ENCODE peak calls at places on chromosomes 11 and 22, in ten cellular contexts. I is HFFc6, X is tibial nerve, E is mesendoderm, T is lower lobe of right lung, Y is hypothalamus, Q is ACHN, G is GM23248, M is NCI-H345, U is left colon. K is an unnamed sample.

GRCh38 chr11:43830928-43831440 is 49.6 kb upstream of the ALKBH3 start:
- DNase-seq in Y (no peak), X (no peak), M (peak), T (no peak), Q (peak), I (peak), U (no peak), G (peak), E (peak), K (peak)

GRCh38 chr11:67062526-67063373 is 6.1 kb downstream of the RHOD start:
- DNase-seq in X (no peak), U (no peak), Y (no peak), I (no peak), G (no peak), M (no peak), T (no peak), Q (peak), E (no peak), K (no peak)

GRCh38 chr22:28014141-28015055 is 95.3 kb upstream of the PITPNB start:
- DNase-seq in M (no peak), I (no peak), Q (no peak), Y (no peak), U (no peak), E (no peak), G (no peak), T (peak), X (no peak), K (no peak)

GRCh38 chr22:35327690-35328471 is 28.2 kb downstream of the TOM1 start:
- DNase-seq in Y (no peak), M (no peak), Q (no peak), G (no peak), T (no peak), I (no peak), X (no peak), E (no peak), U (no peak), K (no peak)

GRCh38 chr22:41532908-41533825 is 11.1 kb downstream of the POLR3H start:
- DNase-seq in I (peak), Y (peak), Q (peak), G (peak), T (peak), E (peak), M (peak), X (peak), U (peak), K (no peak)

GRCh38 chr11:112042161-112042960 is 17.2 kb downstream of the DLAT start:
- DNase-seq in E (peak), X (no peak), G (peak), U (no peak), I (peak), Y (no peak), Q (peak), M (no peak), T (no peak), K (no peak)

GRCh38 chr11:62602141-62603071 is 741 bp upstream of the MTA2 start:
- DNase-seq in M (peak), I (peak), G (peak), E (peak), U (peak), Y (no peak), Q (peak), T (peak), X (peak), K (no peak)

GRCh38 chr11:130042093-130042591 is 27.6 kb upstream of the APLP2 start:
- DNase-seq in E (no peak), G (peak), I (peak), T (no peak), Y (no peak), X (no peak), M (peak), U (no peak), Q (peak), K (no peak)

GRCh38 chr22:24086310-24086709 is 75.2 kb downstream of the CABIN1 start:
- DNase-seq in Q (no peak), I (no peak), G (no peak), T (peak), X (no peak), M (no peak), E (no peak), U (no peak), Y (no peak), K (no peak)

GRCh38 chr11:2092956-2093412 is 46.2 kb downstream of the IGF2 start:
- DNase-seq in I (no peak), E (no peak), M (peak), G (peak), Y (peak), X (peak), T (peak), Q (peak), U (peak), K (no peak)

GRCh38 chr11:462107-462890 is 12.2 kb downstream of the PTDSS2 start:
- DNase-seq in Q (no peak), U (no peak), E (no peak), Y (no peak), T (no peak), I (no peak), X (no peak), G (no peak), M (no peak), K (no peak)

GRCh38 chr22:50726643-50727340 is 11.2 kb upstream of the ACR start:
- DNase-seq in T (peak), E (peak), G (no peak), M (no peak), X (no peak), Q (no peak), I (no peak), Y (no peak), U (no peak), K (no peak)

GRCh38 chr11:18310800-18311340 is 11.1 kb downstream of the HPS5 start:
- DNase-seq in Y (no peak), T (no peak), U (no peak), X (no peak), Q (no peak), I (no peak), M (no peak), G (peak), E (no peak), K (no peak)

GRCh38 chr11:116112031-116112935 is 608.1 kb upstream of the CADM1 start:
- DNase-seq in U (no peak), E (no peak), G (no peak), X (no peak), M (peak), I (no peak), T (no peak), Y (no peak), Q (no peak), K (no peak)

GRCh38 chr11:1931791-1932480 is 12.4 kb downstream of the TNNT3 start:
- DNase-seq in I (no peak), M (no peak), E (no peak), X (no peak), G (no peak), Q (no peak), Y (no peak), U (no peak), T (no peak), K (no peak)

GRCh38 chr11:833114-833791 is 501 bp downstream of the CD151 start:
- DNase-seq in M (peak), G (peak), U (peak), I (no peak), E (no peak), X (no peak), Q (no peak), T (peak), Y (no peak), K (no peak)

GRCh38 chr11:87281496-87281895 is 243.8 kb downstream of the TMEM135 start:
- DNase-seq in G (peak), M (no peak), U (no peak), I (peak), Y (no peak), Q (no peak), E (no peak), X (peak), T (no peak), K (no peak)

GRCh38 chr22:40975346-40975745 is 24.2 kb downstream of the RBX1 start:
- DNase-seq in T (no peak), G (peak), U (no peak), I (peak), E (no peak), Q (no peak), Y (no peak), X (no peak), M (no peak), K (no peak)

GRCh38 chr11:1858154-1858553 is 5.3 kb downstream of the LSP1 start:
- DNase-seq in G (no peak), X (no peak), M (no peak), E (no peak), Y (no peak), U (no peak), Q (no peak), T (peak), I (no peak), K (no peak)

GRCh38 chr22:42976534-42976933 is 38.4 kb downstream of the PACSIN2 start:
- DNase-seq in U (no peak), M (peak), I (no peak), Y (no peak), E (no peak), T (no peak), G (no peak), X (no peak), Q (no peak), K (no peak)

GRCh38 chr22:30116362-30117117 is 36.3 kb downstream of the HORMAD2 start:
- DNase-seq in I (peak), Y (no peak), X (no peak), M (no peak), T (no peak), G (peak), U (no peak), Q (no peak), E (no peak), K (no peak)

GRCh38 chr11:107916671-107917241 is 11.5 kb upstream of the RAB39A start:
- DNase-seq in E (no peak), M (no peak), I (no peak), T (no peak), Y (no peak), X (no peak), U (peak), Q (peak), G (peak), K (no peak)

GRCh38 chr11:26553182-26553581 is 18.9 kb downstream of the MUC15 start:
- DNase-seq in G (no peak), X (no peak), Y (no peak), E (no peak), T (no peak), Q (no peak), U (no peak), M (no peak), I (no peak), K (no peak)

GRCh38 chr11:109040303-109040702 is 375.4 kb downstream of the DDX10 start:
- DNase-seq in G (no peak), U (no peak), Q (no peak), E (peak), Y (no peak), X (no peak), I (no peak), T (no peak), M (no peak), K (no peak)

GRCh38 chr11:11036185-11037161 is 178.6 kb upstream of the ZBED5 start:
- DNase-seq in G (peak), I (peak), M (peak), X (peak), E (peak), Q (peak), T (no peak), U (peak), Y (no peak), K (no peak)

GRCh38 chr11:15770798-15771414 is 585.4 kb downstream of the SOX6 start:
- DNase-seq in I (no peak), U (peak), Y (no peak), M (peak), T (peak), G (peak), Q (peak), E (peak), X (peak), K (no peak)

GRCh38 chr11:18526130-18526520 is 617 bp downstream of the TSG101 start:
- DNase-seq in G (no peak), Q (peak), U (no peak), M (no peak), X (no peak), Y (no peak), I (peak), E (no peak), T (no peak), K (no peak)

GRCh38 chr11:33775832-33776231 is 1.5 kb upstream of the FBXO3 start:
- DNase-seq in M (no peak), X (no peak), G (no peak), T (no peak), Y (no peak), I (no peak), U (no peak), E (no peak), Q (peak), K (no peak)

GRCh38 chr11:15967166-15967565 is 389.2 kb downstream of the SOX6 start:
- DNase-seq in M (peak), Q (no peak), T (no peak), Y (no peak), E (peak), X (no peak), U (peak), I (no peak), G (no peak), K (no peak)

GRCh38 chr11:112453601-112454577 is 193.2 kb upstream of the PLET1 start:
- DNase-seq in I (peak), T (peak), Q (peak), E (peak), Y (no peak), M (peak), U (peak), G (peak), X (no peak), K (no peak)

GRCh38 chr22:38850399-38850798 is 6.6 kb upstream of the NPTXR start:
- DNase-seq in M (no peak), T (no peak), U (no peak), Y (no peak), Q (no peak), E (no peak), G (no peak), X (no peak), I (no peak), K (no peak)

GRCh38 chr11:34281256-34281655 is 76.6 kb downstream of the ABTB2 start:
- DNase-seq in E (no peak), U (no peak), I (no peak), M (no peak), T (no peak), G (peak), Q (no peak), Y (no peak), X (no peak), K (peak)

GRCh38 chr22:22767876-22768602 is 119.6 kb upstream of the IGLL5 start:
- DNase-seq in Q (no peak), I (no peak), G (peak), T (no peak), U (no peak), Y (no peak), X (no peak), M (no peak), E (peak), K (no peak)

GRCh38 chr22:27483095-27483798 is 318.3 kb downstream of the MN1 start:
- DNase-seq in Q (no peak), M (no peak), G (no peak), I (no peak), U (no peak), X (no peak), T (no peak), Y (no peak), E (no peak), K (no peak)

GRCh38 chr22:46057762-46058420 is 80.9 kb upstream of the WNT7B start:
- DNase-seq in G (peak), Y (no peak), X (peak), I (peak), U (peak), Q (no peak), E (no peak), M (no peak), T (peak), K (no peak)

GRCh38 chr11:115717215-115717584 is 213.0 kb upstream of the CADM1 start:
- DNase-seq in Y (no peak), U (no peak), M (no peak), Q (no peak), E (no peak), G (no peak), T (no peak), I (no peak), X (no peak), K (no peak)

GRCh38 chr11:8019671-8020597 is 32.8 kb downstream of the EIF3F start:
- DNase-seq in G (peak), M (no peak), X (no peak), E (no peak), T (no peak), Y (no peak), I (peak), U (no peak), Q (no peak), K (no peak)

K was measured in GOT3.